ENCODE peak calls at places on chromosomes 2 and 18, in nine cellular contexts. One of them, this sample, is unnamed.
A peak's percentile ranks its signal among the peaks of the same experiment; 100 is the strongest.

GRCh38 chr2:196277002-196277401 is 105.6 kb upstream of the STK17B start:
- DNase-seq in body of pancreas: no peak
- DNase-seq in prostate gland: no peak
- DNase-seq in left ventricle myocardium inferior: no peak
- DNase-seq in psoas muscle: no peak
- DNase-seq in colonic mucosa: no peak
- DNase-seq in heart left ventricle: no peak
- DNase-seq in brain microvascular endothelial cell: no peak
- DNase-seq in aorta: no peak
- DNase-seq in this sample: no peak

GRCh38 chr2:147449323-147450080 is 395.3 kb upstream of the ACVR2A start:
- DNase-seq in body of pancreas: no peak
- DNase-seq in prostate gland: no peak
- DNase-seq in left ventricle myocardium inferior: no peak
- DNase-seq in psoas muscle: no peak
- DNase-seq in colonic mucosa: no peak
- DNase-seq in heart left ventricle: no peak
- DNase-seq in brain microvascular endothelial cell: no peak
- DNase-seq in aorta: no peak
- DNase-seq in this sample: no peak

GRCh38 chr2:64525323-64525625 is 1.1 kb downstream of the AFTPH start:
- DNase-seq in body of pancreas: no peak
- DNase-seq in prostate gland: no peak
- DNase-seq in left ventricle myocardium inferior: no peak
- DNase-seq in psoas muscle: no peak
- DNase-seq in colonic mucosa: peak; percentile 44
- DNase-seq in heart left ventricle: no peak
- DNase-seq in brain microvascular endothelial cell: peak; percentile 6
- DNase-seq in aorta: no peak
- DNase-seq in this sample: no peak

GRCh38 chr2:29201979-29202378 is 86.8 kb downstream of the CLIP4 start:
- DNase-seq in body of pancreas: no peak
- DNase-seq in prostate gland: no peak
- DNase-seq in left ventricle myocardium inferior: no peak
- DNase-seq in psoas muscle: no peak
- DNase-seq in colonic mucosa: no peak
- DNase-seq in heart left ventricle: no peak
- DNase-seq in brain microvascular endothelial cell: no peak
- DNase-seq in aorta: no peak
- DNase-seq in this sample: no peak

GRCh38 chr18:24397131-24397693 is 412 bp downstream of the OSBPL1A start:
- DNase-seq in body of pancreas: peak; percentile 37
- DNase-seq in prostate gland: peak; percentile 67
- DNase-seq in left ventricle myocardium inferior: no peak
- DNase-seq in psoas muscle: no peak
- DNase-seq in colonic mucosa: peak; percentile 76
- DNase-seq in heart left ventricle: peak; percentile 43
- DNase-seq in brain microvascular endothelial cell: peak; percentile 63
- DNase-seq in aorta: peak; percentile 78
- DNase-seq in this sample: peak; percentile 85

GRCh38 chr18:3186678-3187658 is 32.8 kb downstream of the MYOM1 start:
- DNase-seq in body of pancreas: peak; percentile 48
- DNase-seq in prostate gland: no peak
- DNase-seq in left ventricle myocardium inferior: no peak
- DNase-seq in psoas muscle: no peak
- DNase-seq in colonic mucosa: no peak
- DNase-seq in heart left ventricle: no peak
- DNase-seq in brain microvascular endothelial cell: no peak
- DNase-seq in aorta: no peak
- DNase-seq in this sample: no peak

GRCh38 chr2:197122821-197123220 is 187.8 kb downstream of the ANKRD44 start:
- DNase-seq in body of pancreas: no peak
- DNase-seq in prostate gland: no peak
- DNase-seq in left ventricle myocardium inferior: no peak
- DNase-seq in psoas muscle: no peak
- DNase-seq in colonic mucosa: no peak
- DNase-seq in heart left ventricle: no peak
- DNase-seq in brain microvascular endothelial cell: no peak
- DNase-seq in aorta: no peak
- DNase-seq in this sample: no peak

GRCh38 chr2:97951155-97951670 is 44.5 kb downstream of the TMEM131 start:
- DNase-seq in body of pancreas: no peak
- DNase-seq in prostate gland: no peak
- DNase-seq in left ventricle myocardium inferior: no peak
- DNase-seq in psoas muscle: no peak
- DNase-seq in colonic mucosa: no peak
- DNase-seq in heart left ventricle: no peak
- DNase-seq in brain microvascular endothelial cell: peak; percentile 16
- DNase-seq in aorta: no peak
- DNase-seq in this sample: no peak

GRCh38 chr2:112834379-112835014 is 2.1 kb downstream of the IL1B start:
- DNase-seq in body of pancreas: peak; percentile 74
- DNase-seq in prostate gland: no peak
- DNase-seq in left ventricle myocardium inferior: no peak
- DNase-seq in psoas muscle: no peak
- DNase-seq in colonic mucosa: peak; percentile 95
- DNase-seq in heart left ventricle: no peak
- DNase-seq in brain microvascular endothelial cell: no peak
- DNase-seq in aorta: no peak
- DNase-seq in this sample: no peak

GRCh38 chr2:216339456-216340279 is 32.6 kb downstream of the MARCHF4 start:
- DNase-seq in body of pancreas: no peak
- DNase-seq in prostate gland: peak; percentile 13
- DNase-seq in left ventricle myocardium inferior: peak; percentile 32
- DNase-seq in psoas muscle: no peak
- DNase-seq in colonic mucosa: peak; percentile 21
- DNase-seq in heart left ventricle: peak; percentile 60
- DNase-seq in brain microvascular endothelial cell: no peak
- DNase-seq in aorta: peak; percentile 51
- DNase-seq in this sample: no peak

GRCh38 chr2:117972466-117973123 is 41.3 kb downstream of the CCDC93 start:
- DNase-seq in body of pancreas: no peak
- DNase-seq in prostate gland: no peak
- DNase-seq in left ventricle myocardium inferior: no peak
- DNase-seq in psoas muscle: no peak
- DNase-seq in colonic mucosa: no peak
- DNase-seq in heart left ventricle: no peak
- DNase-seq in brain microvascular endothelial cell: peak; percentile 64
- DNase-seq in aorta: no peak
- DNase-seq in this sample: no peak

DNA sequence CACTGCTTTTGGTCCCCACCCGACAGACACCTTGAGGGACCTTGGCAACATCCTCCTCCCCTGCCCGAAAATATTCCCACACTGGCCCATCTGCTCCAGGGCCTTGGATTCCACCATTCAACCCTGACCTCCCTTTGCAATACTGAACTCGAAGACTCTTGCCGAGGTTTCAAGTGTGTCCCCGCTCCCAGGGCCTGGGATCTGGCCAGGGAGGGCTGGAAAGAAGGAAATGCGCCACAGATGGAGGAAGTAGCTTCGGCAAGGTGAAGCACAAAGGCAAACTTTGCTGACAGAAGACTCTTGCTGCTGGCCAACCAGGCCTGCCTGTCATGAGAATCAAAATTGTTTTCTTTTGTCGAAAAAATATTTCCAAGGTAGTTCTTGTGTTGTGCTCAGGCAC is 143.1 kb downstream of the ZFP36L2 start:
- DNase-seq in body of pancreas: no peak
- DNase-seq in prostate gland: no peak
- DNase-seq in left ventricle myocardium inferior: no peak
- DNase-seq in psoas muscle: no peak
- DNase-seq in colonic mucosa: no peak
- DNase-seq in heart left ventricle: peak; percentile 62
- DNase-seq in brain microvascular endothelial cell: no peak
- DNase-seq in aorta: no peak
- DNase-seq in this sample: no peak
- H3K27ac ChIP-seq in body of pancreas: peak overlapping the region; percentile 30
- H3K27ac ChIP-seq in prostate gland: peak overlapping the region; percentile 79
- H3K27ac ChIP-seq in left ventricle myocardium inferior: peak overlapping the region; percentile 96
- H3K27ac ChIP-seq in psoas muscle: peak overlapping the region; percentile 80
- H3K27ac ChIP-seq in colonic mucosa: peak overlapping the region; percentile 73
- H3K27ac ChIP-seq in heart left ventricle: peak overlapping the region; percentile 88
- H3K27ac ChIP-seq in brain microvascular endothelial cell: peak overlapping the region; percentile 73
- H3K27ac ChIP-seq in aorta: peak overlapping the region; percentile 31
- H3K27ac ChIP-seq in this sample: peak overlapping the region; percentile 82

DNA sequence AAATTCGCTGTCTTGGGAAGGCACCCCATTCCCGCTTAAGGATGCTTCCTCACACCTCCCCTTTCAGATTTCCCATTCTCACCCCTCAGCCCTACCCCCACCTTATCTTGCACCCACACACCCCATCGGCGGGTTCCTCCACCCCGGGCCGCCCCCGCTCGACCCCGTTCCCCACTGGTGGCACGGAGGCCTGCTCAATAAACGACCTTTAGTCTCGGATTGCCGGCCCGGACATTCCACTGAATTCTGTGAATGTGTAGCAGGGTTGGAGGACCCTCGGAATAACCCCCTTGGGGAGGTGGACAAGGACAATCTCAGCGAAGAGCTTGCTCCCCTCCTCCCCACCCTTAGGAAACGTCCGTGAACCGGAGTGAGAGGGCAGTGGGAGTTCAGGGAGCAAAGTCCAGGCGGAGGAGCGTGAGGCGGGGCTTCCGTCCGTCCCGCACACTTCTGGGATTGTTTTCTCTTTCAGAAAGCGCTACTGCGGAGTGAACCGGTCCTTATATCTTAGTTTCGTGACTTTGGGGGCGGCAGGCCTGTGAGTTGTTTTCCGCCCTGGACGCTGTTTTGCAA is 2.8 kb upstream of the LBX2 start:
- DNase-seq in body of pancreas: peak; percentile 45
- DNase-seq in prostate gland: no peak
- DNase-seq in left ventricle myocardium inferior: no peak
- DNase-seq in psoas muscle: no peak
- DNase-seq in colonic mucosa: peak; percentile 81
- DNase-seq in heart left ventricle: no peak
- DNase-seq in brain microvascular endothelial cell: no peak
- DNase-seq in aorta: no peak
- DNase-seq in this sample: no peak
- H3K4me3 ChIP-seq in body of pancreas: peak overlapping the region; percentile 74
- H3K4me3 ChIP-seq in prostate gland: peak overlapping the region; percentile 24
- H3K4me3 ChIP-seq in left ventricle myocardium inferior: peak overlapping the region; percentile 80
- H3K4me3 ChIP-seq in psoas muscle: peak overlapping the region; percentile 67
- H3K4me3 ChIP-seq in colonic mucosa: peak overlapping the region; percentile 52
- H3K4me3 ChIP-seq in heart left ventricle: peak overlapping the region; percentile 55
- H3K4me3 ChIP-seq in brain microvascular endothelial cell: peak overlapping the region; percentile 68
- H3K4me3 ChIP-seq in aorta: no peak overlapping the region
- H3K4me3 ChIP-seq in this sample: peak overlapping the region; percentile 43

DNA sequence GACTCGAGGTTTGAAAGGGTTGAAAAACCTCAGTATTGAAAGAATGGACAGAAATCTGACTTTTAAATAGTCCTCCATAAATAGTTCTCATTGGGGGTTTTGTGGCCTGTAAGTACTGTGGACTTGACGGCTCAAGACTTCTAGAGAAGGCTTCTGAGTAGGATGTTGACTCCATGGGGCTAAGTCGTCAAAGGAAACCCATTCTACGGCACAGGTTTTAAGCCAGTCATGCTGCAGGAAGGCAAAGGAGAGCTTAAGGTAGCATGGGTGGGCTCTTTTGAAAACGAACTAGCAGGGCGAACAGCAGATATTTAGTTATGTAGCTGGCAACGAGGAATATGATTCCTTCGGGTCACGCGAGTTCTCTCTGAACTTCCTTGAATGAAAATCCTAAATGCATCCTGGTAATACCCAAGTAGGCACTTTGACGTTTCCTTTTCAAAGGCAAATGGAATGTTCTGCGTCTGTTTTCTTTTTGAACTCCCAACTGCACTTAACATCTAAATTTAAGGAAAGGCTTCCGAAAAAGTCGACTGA is 1.1 kb upstream of the NEDD4L start:
- DNase-seq in body of pancreas: no peak
- DNase-seq in prostate gland: no peak
- DNase-seq in left ventricle myocardium inferior: no peak
- DNase-seq in psoas muscle: no peak
- DNase-seq in colonic mucosa: no peak
- DNase-seq in heart left ventricle: no peak
- DNase-seq in brain microvascular endothelial cell: no peak
- DNase-seq in aorta: no peak
- DNase-seq in this sample: no peak
- H3K27ac ChIP-seq in body of pancreas: peak overlapping the region; percentile 96
- H3K27ac ChIP-seq in prostate gland: peak overlapping the region; percentile 93
- H3K27ac ChIP-seq in left ventricle myocardium inferior: peak overlapping the region; percentile 84
- H3K27ac ChIP-seq in psoas muscle: no peak overlapping the region
- H3K27ac ChIP-seq in colonic mucosa: peak overlapping the region; percentile 88
- H3K27ac ChIP-seq in heart left ventricle: no peak overlapping the region
- H3K27ac ChIP-seq in brain microvascular endothelial cell: no peak overlapping the region
- H3K27ac ChIP-seq in aorta: no peak overlapping the region
- H3K27ac ChIP-seq in this sample: no peak overlapping the region

DNA sequence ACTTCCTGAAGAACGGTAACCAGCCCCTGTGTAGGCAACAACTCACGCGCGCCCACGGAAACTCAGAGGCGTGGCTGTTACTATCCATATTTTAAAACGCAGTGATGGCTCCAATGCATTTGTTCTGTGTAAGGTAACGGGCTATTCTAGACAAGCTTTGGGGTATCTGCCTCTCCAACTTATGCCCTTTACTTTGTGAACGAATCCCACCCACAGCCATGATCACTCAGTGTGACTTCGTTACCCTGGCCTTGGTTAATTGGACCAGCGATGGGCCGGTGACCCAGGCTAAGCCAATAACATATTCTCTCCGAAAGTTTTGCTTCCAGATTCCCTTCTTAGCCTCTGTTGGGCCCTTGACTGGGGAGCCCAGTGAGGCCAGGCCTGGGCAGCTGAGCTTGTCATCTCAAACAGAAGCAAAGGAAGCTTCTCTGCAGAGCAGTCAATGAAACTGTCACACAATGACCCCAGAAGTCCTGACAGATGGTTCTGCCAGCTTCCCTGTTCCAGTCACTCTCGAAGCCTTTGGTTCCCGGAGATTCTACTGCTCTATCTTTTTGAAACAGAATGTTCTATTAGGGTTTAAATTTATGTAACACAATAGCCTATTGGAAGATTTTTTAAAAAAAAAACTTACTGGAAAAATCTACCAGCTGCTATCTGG is 30.7 kb upstream of the ROCK2 start:
- DNase-seq in body of pancreas: no peak
- DNase-seq in prostate gland: no peak
- DNase-seq in left ventricle myocardium inferior: no peak
- DNase-seq in psoas muscle: no peak
- DNase-seq in colonic mucosa: no peak
- DNase-seq in heart left ventricle: no peak
- DNase-seq in brain microvascular endothelial cell: no peak
- DNase-seq in aorta: no peak
- DNase-seq in this sample: peak; percentile 62
- H3K4me3 ChIP-seq in body of pancreas: no peak overlapping the region
- H3K4me3 ChIP-seq in prostate gland: no peak overlapping the region
- H3K4me3 ChIP-seq in left ventricle myocardium inferior: peak overlapping the region; percentile 32
- H3K4me3 ChIP-seq in psoas muscle: peak overlapping the region; percentile 31
- H3K4me3 ChIP-seq in colonic mucosa: no peak overlapping the region
- H3K4me3 ChIP-seq in heart left ventricle: no peak overlapping the region
- H3K4me3 ChIP-seq in brain microvascular endothelial cell: no peak overlapping the region
- H3K4me3 ChIP-seq in aorta: no peak overlapping the region
- H3K4me3 ChIP-seq in this sample: peak overlapping the region; percentile 47

GRCh38 chr2:696999-697627 is 19.9 kb upstream of the TMEM18 start:
- DNase-seq in body of pancreas: peak; percentile 58
- DNase-seq in prostate gland: no peak
- DNase-seq in left ventricle myocardium inferior: no peak
- DNase-seq in psoas muscle: no peak
- DNase-seq in colonic mucosa: no peak
- DNase-seq in heart left ventricle: no peak
- DNase-seq in brain microvascular endothelial cell: no peak
- DNase-seq in aorta: no peak
- DNase-seq in this sample: no peak
- H3K27ac ChIP-seq in body of pancreas: peak overlapping the region; percentile 33
- H3K27ac ChIP-seq in prostate gland: no peak overlapping the region
- H3K27ac ChIP-seq in left ventricle myocardium inferior: no peak overlapping the region
- H3K27ac ChIP-seq in psoas muscle: no peak overlapping the region
- H3K27ac ChIP-seq in colonic mucosa: no peak overlapping the region
- H3K27ac ChIP-seq in heart left ventricle: no peak overlapping the region
- H3K27ac ChIP-seq in brain microvascular endothelial cell: no peak overlapping the region
- H3K27ac ChIP-seq in aorta: no peak overlapping the region
- H3K27ac ChIP-seq in this sample: no peak overlapping the region